ENCODE peak calls at places on chromosomes 3 and 15, in eight cellular contexts. H is NCI-H1694 treated with DMSO at 0.1 percent for 48 hours; L is CD4-positive, alpha-beta T cell; S is AG04449; K is activated naive CD4-positive, alpha-beta T cell treated with Interleukin-2 at 50 U/mL for 16 hours; R is mesenchymal stem cell; C is stimulated activated CD4-positive, alpha-beta T cell treated with anti-CD3 and anti-CD28 coated beads, TNF-alpha, amount 100 ng/mL, for 1 hour; E is activated CD4-positive, alpha-beta T cell treated with anti-CD3 and anti-CD28 coated beads for 48 hours. B is an unnamed sample.

GRCh38 chr3:2713923-2714322 is 396.3 kb downstream of the IL5RA start:
- DNase-seq in H (peak; percentile 1), L (no peak), S (no peak), K (no peak), R (no peak), C (no peak), E (peak; percentile 7), B (no peak)

GRCh38 chr15:26901036-26901435 is 34.2 kb downstream of the GABRA5 start:
- DNase-seq in H (no peak), L (no peak), S (no peak), K (no peak), R (no peak), C (no peak), E (no peak), B (no peak)

GRCh38 chr3:146308682-146309081 is 57.8 kb upstream of the PLSCR4 start:
- DNase-seq in H (no peak), L (no peak), S (peak; percentile 26), K (no peak), R (peak; percentile 35), C (no peak), E (no peak), B (no peak)

GRCh38 chr15:76147906-76148553 is 88.2 kb downstream of the TMEM266 start:
- DNase-seq in H (peak; percentile 7), L (peak; percentile 57), S (no peak), K (peak; percentile 72), R (peak; percentile 34), C (peak; percentile 30), E (peak; percentile 82), B (no peak)

GRCh38 chr15:66748320-66748779 is 46.3 kb downstream of the SMAD6 start:
- DNase-seq in H (no peak), L (no peak), S (peak; percentile 68), K (no peak), R (peak; percentile 67), C (no peak), E (no peak), B (no peak)

GRCh38 chr15:32700501-32701150 is 17.2 kb upstream of the GREM1 start:
- DNase-seq in H (no peak), L (no peak), S (no peak), K (no peak), R (no peak), C (no peak), E (no peak), B (no peak)

GRCh38 chr3:24678441-24678865 is 183.8 kb upstream of the THRB start:
- DNase-seq in H (no peak), L (no peak), S (no peak), K (peak; percentile 7), R (peak; percentile 97), C (no peak), E (peak; percentile 36), B (no peak)

GRCh38 chr3:67739851-67740250 is 85.4 kb upstream of the SUCLG2 start:
- DNase-seq in H (no peak), L (no peak), S (no peak), K (no peak), R (no peak), C (no peak), E (no peak), B (no peak)

GRCh38 chr15:74889390-74889881 is 406 bp upstream of the MPI start:
- DNase-seq in H (no peak), L (no peak), S (no peak), K (peak; percentile 18), R (peak; percentile 63), C (no peak), E (peak; percentile 26), B (peak; percentile 71)

GRCh38 chr3:56453027-56453426 is 15.2 kb downstream of the ERC2 start:
- DNase-seq in H (no peak), L (no peak), S (no peak), K (no peak), R (no peak), C (no peak), E (no peak), B (no peak)

GRCh38 chr3:107128942-107129341 is 248.3 kb upstream of the CCDC54 start:
- DNase-seq in H (no peak), L (no peak), S (no peak), K (no peak), R (no peak), C (no peak), E (no peak), B (no peak)